ENCODE peak calls at places on chromosomes 12 and 14, in four cellular contexts. Z is fibroblast of lung; B is NCI-H2081; X is effector memory CD4-positive, alpha-beta T cell. D is an unnamed sample.
A peak's percentile ranks its signal among the peaks of the same experiment; 100 is the strongest.

GRCh38 chr12:108324678-108325358 is 14.3 kb downstream of the CMKLR1 start:
- DNase-seq in Z (no peak), B (no peak), X (no peak), D (no peak)

GRCh38 chr12:68521321-68521839 is 89.3 kb upstream of the RAP1B start:
- DNase-seq in B (no peak), Z (peak; percentile 87), X (no peak), D (no peak)

GRCh38 chr14:96398921-96399320 is 7.0 kb downstream of the AK7 start:
- DNase-seq in B (no peak), X (no peak), Z (no peak), D (no peak)

GRCh38 chr14:44895716-44896115 is 66.0 kb downstream of the KLHL28 start:
- DNase-seq in B (no peak), X (no peak), Z (peak; percentile 90), D (no peak)

GRCh38 chr12:81502912-81503695 is 256.0 kb downstream of the PPFIA2 start:
- DNase-seq in X (no peak), Z (peak; percentile 98), B (no peak), D (no peak)

GRCh38 chr12:42094277-42094676 is 50.4 kb downstream of the GXYLT1 start:
- DNase-seq in Z (peak; percentile 76), B (no peak), X (no peak), D (no peak)

GRCh38 chr12:93093243-93093642 is 164.1 kb upstream of the EEA1 start:
- DNase-seq in B (no peak), X (no peak), Z (no peak), D (no peak)

GRCh38 chr14:91223028-91223783 is 21.3 kb downstream of the GPR68 start:
- DNase-seq in B (no peak), Z (no peak), X (peak; percentile 7), D (no peak)

GRCh38 chr12:83866477-83866876 is 1046.1 kb downstream of the SLC6A15 start:
- DNase-seq in B (no peak), Z (no peak), X (no peak), D (no peak)

GRCh38 chr14:23514009-23514962 is 37.3 kb downstream of the ZFHX2 start:
- DNase-seq in B (peak; percentile 31), X (no peak), Z (no peak), D (peak; percentile 73)

GRCh38 chr14:92880351-92880750 is 42.6 kb upstream of the CHGA start:
- DNase-seq in X (no peak), Z (no peak), B (no peak), D (no peak)

GRCh38 chr12:2083561-2083960 is 30.8 kb downstream of the CACNA1C start:
- DNase-seq in X (no peak), Z (peak; percentile 26), B (peak; percentile 82), D (no peak)